ENCODE peak calls at places on chromosomes 12 and 14, in four cellular contexts. One of them, this sample, is unnamed.
A peak's percentile ranks its signal among the peaks of the same experiment; 100 is the strongest.

GRCh38 chr12:126156806-126157574 is 1091.8 kb downstream of the AACS start:
- DNase-seq in type B pancreatic cell: no peak
- DNase-seq in tibial nerve: no peak
- DNase-seq in AG04450: no peak
- DNase-seq in this sample: no peak

GRCh38 chr12:128365831-128366231 is 98.9 kb downstream of the TMEM132C start:
- DNase-seq in type B pancreatic cell: no peak
- DNase-seq in AG04450: no peak
- DNase-seq in tibial nerve: no peak
- DNase-seq in this sample: no peak

GRCh38 chr12:3228587-3228986 is 151.4 kb downstream of the TSPAN9 start:
- DNase-seq in tibial nerve: no peak
- DNase-seq in type B pancreatic cell: no peak
- DNase-seq in AG04450: no peak
- DNase-seq in this sample: no peak

GRCh38 chr12:34405286-34406227 is 383.3 kb downstream of the ALG10 start:
- DNase-seq in tibial nerve: peak; percentile 1
- DNase-seq in type B pancreatic cell: peak; percentile 58
- DNase-seq in AG04450: no peak
- DNase-seq in this sample: no peak

GRCh38 chr14:37114559-37114958 is 57.8 kb downstream of the SLC25A21 start:
- DNase-seq in type B pancreatic cell: no peak
- DNase-seq in AG04450: no peak
- DNase-seq in tibial nerve: no peak
- DNase-seq in this sample: no peak

GRCh38 chr12:18655351-18655750 is 82.5 kb downstream of the PLCZ1 start:
- DNase-seq in AG04450: no peak
- DNase-seq in type B pancreatic cell: no peak
- DNase-seq in tibial nerve: no peak
- DNase-seq in this sample: no peak

GRCh38 chr12:5481645-5482044 is 49.7 kb downstream of the NTF3 start:
- DNase-seq in type B pancreatic cell: no peak
- DNase-seq in AG04450: no peak
- DNase-seq in tibial nerve: no peak
- DNase-seq in this sample: no peak

GRCh38 chr12:22709292-22709691 is 84.3 kb downstream of the ETNK1 start:
- DNase-seq in type B pancreatic cell: no peak
- DNase-seq in AG04450: no peak
- DNase-seq in tibial nerve: no peak
- DNase-seq in this sample: no peak